ENCODE peak calls at places on chromosomes 7 and 10, in six cellular contexts. K is stomach; W is CD4-positive, alpha-beta T cell; S is A549; B is astrocyte; H is mammary epithelial cell. N is an unnamed sample.

GRCh38 chr7:41731486-41732278 is 28.8 kb upstream of the INHBA start:
- DNase-seq in K (no peak), W (no peak), S (no peak), B (no peak), H (no peak), N (no peak)

GRCh38 chr7:29812185-29812876 is 6.0 kb downstream of the WIPF3 start:
- DNase-seq in K (no peak), W (no peak), S (no peak), B (peak), H (no peak), N (no peak)

GRCh38 chr10:814536-815302 is 116.8 kb downstream of the LARP4B start:
- DNase-seq in K (no peak), W (no peak), S (no peak), B (no peak), H (no peak), N (no peak)

GRCh38 chr7:156614434-156615264 is 25.9 kb upstream of the RNF32 start:
- DNase-seq in K (peak), W (no peak), S (no peak), B (no peak), H (no peak), N (no peak)

GRCh38 chr10:113158183-113158582 is 208.1 kb downstream of the TCF7L2 start:
- DNase-seq in K (no peak), W (no peak), S (no peak), B (no peak), H (no peak), N (no peak)

GRCh38 chr10:46301056-46301645 is 14.4 kb downstream of the ANTXRL start:
- DNase-seq in K (no peak), W (no peak), S (no peak), B (no peak), H (no peak), N (no peak)

GRCh38 chr7:148058753-148059152 is 531.8 kb upstream of the C7orf33 start:
- DNase-seq in K (no peak), W (no peak), S (no peak), B (no peak), H (no peak), N (no peak)

GRCh38 chr10:125163803-125164202 is 3.4 kb upstream of the CTBP2 start:
- DNase-seq in K (no peak), W (no peak), S (no peak), B (no peak), H (no peak), N (no peak)

GRCh38 chr10:17854044-17854652 is 45.0 kb downstream of the MRC1 start:
- DNase-seq in K (no peak), W (no peak), S (no peak), B (no peak), H (no peak), N (no peak)

GRCh38 chr10:50917486-50917885 is 32.1 kb upstream of the A1CF start:
- DNase-seq in K (no peak), W (no peak), S (no peak), B (peak), H (peak), N (peak)

GRCh38 chr7:116576350-116577319 is 51.8 kb downstream of the CAV1 start:
- DNase-seq in K (no peak), W (no peak), S (peak), B (peak), H (peak), N (peak)

GRCh38 chr10:98367626-98368451 is 47.1 kb downstream of the PYROXD2 start:
- DNase-seq in K (no peak), W (no peak), S (no peak), B (no peak), H (no peak), N (no peak)

GRCh38 chr10:106268000-106268399 is 896.5 kb downstream of the SORCS1 start:
- DNase-seq in K (no peak), W (no peak), S (no peak), B (no peak), H (no peak), N (no peak)

GRCh38 chr10:106267591-106267990 is 896.9 kb downstream of the SORCS1 start:
- DNase-seq in K (no peak), W (no peak), S (no peak), B (no peak), H (no peak), N (peak)

DNA sequence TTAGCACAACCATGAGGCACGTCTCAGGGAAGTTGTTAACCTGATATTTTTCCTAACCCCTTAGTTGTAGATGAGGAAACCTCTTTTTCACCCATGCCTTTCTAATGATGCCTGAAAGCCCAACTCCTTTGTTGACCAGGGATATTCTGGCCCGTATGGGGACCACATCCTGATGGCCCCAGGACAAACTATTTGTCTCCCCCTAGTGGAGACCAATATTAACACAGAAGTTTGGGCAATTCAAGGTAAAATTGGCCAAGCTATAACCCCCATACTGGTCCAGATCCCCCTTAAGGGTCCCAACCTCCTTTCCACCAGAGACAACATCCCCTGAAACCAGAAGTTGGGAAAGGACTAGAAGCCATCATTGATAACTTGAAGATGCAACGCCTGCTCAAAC is 893.3 kb downstream of the SORCS1 start:
- DNase-seq in K (no peak), W (no peak), S (no peak), B (no peak), H (no peak), N (no peak)
- TF ChIP-seq CTCF in K (no peak), W (no peak), S (no peak), B (no peak), H (peak), N (no peak)

GRCh38 chr10:101071885-101072433 is 10.2 kb downstream of the KAZALD1 start:
- DNase-seq in K (no peak), W (no peak), S (no peak), B (no peak), H (no peak), N (no peak)
- H3K27ac ChIP-seq in K (no peak), W (no peak), S (no peak), B (no peak), H (no peak), N (no peak)

GRCh38 chr10:72085864-72086465 is 2.4 kb downstream of the SPOCK2 start:
- DNase-seq in K (no peak), W (no peak), S (no peak), B (no peak), H (no peak), N (no peak)

GRCh38 chr10:72084094-72084459 is 4.3 kb downstream of the SPOCK2 start:
- DNase-seq in K (peak), W (peak), S (no peak), B (no peak), H (no peak), N (no peak)

GRCh38 chr10:72083234-72084093 is 4.9 kb downstream of the SPOCK2 start:
- DNase-seq in K (no peak), W (peak), S (no peak), B (no peak), H (no peak), N (no peak)

GRCh38 chr10:72086466-72087391 is 1.6 kb downstream of the SPOCK2 start:
- DNase-seq in K (no peak), W (peak), S (no peak), B (peak), H (no peak), N (no peak)

DNA sequence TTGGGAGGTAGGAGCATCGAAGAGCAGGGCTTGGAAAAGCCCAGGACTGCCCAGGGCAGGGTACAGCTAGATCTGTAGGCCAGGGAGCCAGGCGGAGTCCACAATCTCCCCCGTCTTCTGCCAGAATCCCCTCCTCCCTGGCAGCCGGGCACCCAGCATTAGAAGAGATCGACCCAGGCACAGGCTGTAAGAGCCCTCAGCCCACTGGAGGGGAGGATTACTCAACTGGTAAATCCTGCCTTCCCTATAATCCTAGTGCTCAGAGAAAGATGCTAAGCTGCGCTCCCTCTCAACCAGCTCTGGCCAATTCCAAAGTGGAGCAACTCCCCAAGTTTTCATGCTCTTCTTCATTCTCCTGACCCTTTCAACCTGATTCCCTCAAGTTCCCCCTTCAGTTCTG is 3.2 kb downstream of the SPOCK2 start:
- DNase-seq in K (no peak), W (no peak), S (no peak), B (no peak), H (no peak), N (no peak)
- TF ChIP-seq CTCF in K (no peak), W (no peak), S (no peak), B (no peak), H (no peak), N (no peak)

GRCh38 chr10:11793762-11794479 is 29.2 kb upstream of the PROSER2 start:
- DNase-seq in K (no peak), W (no peak), S (peak), B (peak), H (peak), N (peak)
- H3K27ac ChIP-seq in K (no peak), W (no peak), S (peak), B (peak), H (peak), N (peak)

GRCh38 chr7:132577206-132578049 is 1.2 kb upstream of the PLXNA4 start:
- DNase-seq in K (peak), W (no peak), S (peak), B (peak), H (peak), N (no peak)
- TF ChIP-seq CTCF in K (no peak), W (no peak), S (no peak), B (no peak), H (no peak), N (no peak)

GRCh38 chr10:88852327-88852726 is 683 bp upstream of the ANKRD22 start:
- DNase-seq in K (peak), W (no peak), S (no peak), B (no peak), H (no peak), N (no peak)
- H3K27ac ChIP-seq in K (peak), W (no peak), S (no peak), B (no peak), H (peak), N (peak)

N was measured in foreskin keratinocyte.